ENCODE peak calls at places on chromosome 12, in nine cellular contexts. Y is fibroblast of mammary gland, L is T-helper 1 cell, U is IMR-90, K is tibial nerve, O is ascending aorta, P is T follicular helper cell, J is HT1080, W is T47D. I is an unnamed sample.

GRCh38 chr12:94498698-94499097 is 39.0 kb upstream of the CEP83 start:
- DNase-seq in U (no peak), P (no peak), J (no peak), O (no peak), L (no peak), Y (no peak), K (no peak), W (no peak), I (no peak)

GRCh38 chr12:63978519-63978918 is 134.0 kb downstream of the SRGAP1 start:
- DNase-seq in O (no peak), P (no peak), Y (peak; percentile 78), W (peak; percentile 7), U (peak; percentile 88), J (peak; percentile 83), K (no peak), L (no peak), I (no peak)

GRCh38 chr12:107320031-107320928 is 226.9 kb upstream of the CRY1 start:
- DNase-seq in Y (no peak), U (peak; percentile 61), L (peak; percentile 70), P (peak; percentile 70), W (peak; percentile 85), K (no peak), J (peak; percentile 73), O (no peak), I (no peak)

GRCh38 chr12:52613363-52614030 is 4.9 kb downstream of the KRT73 start:
- DNase-seq in J (no peak), Y (no peak), L (no peak), P (no peak), W (no peak), K (no peak), O (no peak), U (no peak), I (no peak)

GRCh38 chr12:52514471-52515318 is 5.5 kb downstream of the KRT5 start:
- DNase-seq in U (no peak), L (no peak), O (no peak), Y (no peak), P (no peak), K (peak; percentile 3), J (no peak), W (no peak), I (peak; percentile 78)

GRCh38 chr12:88706286-88706685 is 126.0 kb upstream of the KITLG start:
- DNase-seq in P (no peak), K (no peak), W (no peak), Y (peak; percentile 51), J (no peak), L (no peak), O (no peak), U (no peak), I (no peak)

GRCh38 chr12:52918351-52918750 is 13.5 kb upstream of the KRT8 start:
- DNase-seq in Y (no peak), K (no peak), J (no peak), L (no peak), U (no peak), O (no peak), P (no peak), W (no peak), I (no peak)

GRCh38 chr12:14560904-14561574 is 6.6 kb downstream of the PLBD1 start:
- DNase-seq in K (no peak), L (no peak), Y (no peak), W (no peak), J (no peak), P (no peak), O (no peak), U (no peak), I (no peak)

GRCh38 chr12:121590476-121591143 is 9.8 kb upstream of the KDM2B start:
- DNase-seq in Y (peak; percentile 87), J (peak; percentile 77), W (no peak), P (peak; percentile 49), K (no peak), O (no peak), L (peak; percentile 58), U (peak; percentile 69), I (no peak)

GRCh38 chr12:3661028-3661427 is 91.9 kb downstream of the CRACR2A start:
- DNase-seq in O (no peak), L (no peak), K (no peak), U (no peak), P (no peak), Y (no peak), J (peak; percentile 10), W (no peak), I (no peak)

GRCh38 chr12:108399514-108399913 is 60.4 kb upstream of the CMKLR1 start:
- DNase-seq in P (no peak), K (peak; percentile 47), Y (peak; percentile 11), O (no peak), U (no peak), J (no peak), L (no peak), W (no peak), I (no peak)

GRCh38 chr12:121456551-121456950 is 56.6 kb downstream of the RNF34 start:
- DNase-seq in L (no peak), P (no peak), Y (no peak), U (no peak), J (no peak), K (no peak), W (no peak), O (no peak), I (peak; percentile 38)

GRCh38 chr12:17527021-17527420 is 563.0 kb downstream of the RERGL start:
- DNase-seq in L (no peak), P (no peak), K (no peak), O (no peak), U (no peak), W (no peak), Y (no peak), J (no peak), I (no peak)

GRCh38 chr12:124637586-124637985 is 70.2 kb upstream of the NCOR2 start:
- DNase-seq in K (no peak), U (no peak), W (peak; percentile 35), P (no peak), J (no peak), O (no peak), L (no peak), Y (no peak), I (no peak)

GRCh38 chr12:127270193-127270592 is 996.8 kb upstream of the TMEM132C start:
- DNase-seq in P (no peak), L (no peak), Y (peak; percentile 98), J (peak; percentile 97), O (no peak), W (no peak), K (peak; percentile 61), U (peak; percentile 50), I (no peak)

GRCh38 chr12:2796187-2796663 is 1.5 kb downstream of the FKBP4 start:
- DNase-seq in U (no peak), W (peak; percentile 67), Y (no peak), J (no peak), L (no peak), K (no peak), P (no peak), O (no peak), I (no peak)

GRCh38 chr12:117377758-117378157 is 16.3 kb upstream of the NOS1 start:
- DNase-seq in K (no peak), L (no peak), O (no peak), P (no peak), W (peak; percentile 71), Y (no peak), U (no peak), J (peak; percentile 32), I (no peak)

GRCh38 chr12:114935658-114936057 is 251.7 kb upstream of the TBX3 start:
- DNase-seq in W (peak; percentile 54), J (peak; percentile 31), P (no peak), K (no peak), L (no peak), Y (peak; percentile 28), U (no peak), O (no peak), I (no peak)

GRCh38 chr12:115973968-115974765 is 303.3 kb downstream of the MED13L start:
- DNase-seq in U (no peak), K (no peak), Y (no peak), O (no peak), L (no peak), W (no peak), J (no peak), P (no peak), I (no peak)

GRCh38 chr12:15712823-15713663 is 76.1 kb downstream of the EPS8 start:
- DNase-seq in U (no peak), O (no peak), W (no peak), K (peak; percentile 72), L (no peak), Y (no peak), J (no peak), P (no peak), I (no peak)

GRCh38 chr12:9707356-9707755 is 25.5 kb downstream of the CLECL1 start:
- DNase-seq in P (no peak), Y (no peak), W (no peak), L (no peak), K (no peak), O (no peak), U (no peak), J (no peak), I (no peak)

GRCh38 chr12:89610366-89610765 is 84.5 kb upstream of the POC1B start:
- DNase-seq in U (no peak), K (no peak), J (no peak), Y (no peak), L (no peak), P (no peak), W (no peak), O (no peak), I (no peak)

GRCh38 chr12:54141534-54142475 is 47.0 kb downstream of the SMUG1 start:
- DNase-seq in Y (peak; percentile 82), U (no peak), K (peak; percentile 26), P (no peak), J (no peak), L (no peak), W (no peak), O (no peak), I (peak; percentile 85)

GRCh38 chr12:53217049-53217929 is 10.2 kb upstream of the ITGB7 start:
- DNase-seq in K (no peak), O (no peak), Y (peak; percentile 50), P (no peak), U (no peak), L (no peak), J (peak; percentile 81), W (no peak), I (peak; percentile 91)

GRCh38 chr12:45259732-45260480 is 44.0 kb downstream of the ANO6 start:
- DNase-seq in K (no peak), P (no peak), O (no peak), W (peak; percentile 62), Y (peak; percentile 72), L (no peak), J (no peak), U (peak; percentile 84), I (no peak)

GRCh38 chr12:62346817-62347216 is 86.6 kb downstream of the USP15 start:
- DNase-seq in K (no peak), P (no peak), W (no peak), Y (no peak), O (no peak), L (no peak), J (no peak), U (no peak), I (no peak)

GRCh38 chr12:13196302-13196921 is at the start of gene EMP1:
- DNase-seq in W (peak; percentile 25), K (peak; percentile 99), O (peak; percentile 89), P (peak; percentile 50), Y (peak; percentile 100), J (peak; percentile 100), L (peak; percentile 42), U (peak; percentile 100), I (peak; percentile 98)

GRCh38 chr12:86719381-86719780 is 463.2 kb upstream of the MGAT4C start:
- DNase-seq in U (peak; percentile 67), O (no peak), L (no peak), K (no peak), Y (peak; percentile 81), P (no peak), J (peak; percentile 50), W (no peak), I (no peak)

GRCh38 chr12:64670856-64671639 is 60.8 kb downstream of the RASSF3 start:
- DNase-seq in O (no peak), Y (peak; percentile 48), J (peak; percentile 72), W (peak; percentile 52), U (peak; percentile 69), L (no peak), K (no peak), P (no peak), I (no peak)

I was measured in posterior vena cava.